ENCODE peak calls at places on chromosomes 11 and 22, in four cellular contexts. O, X, A and V are unnamed samples.

GRCh38 chr11:61293869-61294716 is 1.0 kb downstream of the VWCE start:
- DNase-seq in O (no peak), X (peak), A (peak), V (no peak)

GRCh38 chr11:86478348-86478747 is 103.7 kb downstream of the CCDC81 start:
- DNase-seq in O (no peak), X (no peak), A (no peak), V (no peak)

GRCh38 chr22:36765943-36766450 is 9.9 kb downstream of the IFT27 start:
- DNase-seq in O (no peak), X (no peak), A (no peak), V (no peak)

GRCh38 chr22:36197601-36198146 is 3.9 kb downstream of the APOL4 start:
- DNase-seq in O (no peak), X (no peak), A (no peak), V (no peak)

GRCh38 chr11:11984563-11984962 is 23.9 kb downstream of the DKK3 start:
- DNase-seq in O (no peak), X (no peak), A (no peak), V (no peak)

GRCh38 chr11:67423466-67423865 is 4.8 kb upstream of the RPS6KB2 start:
- DNase-seq in O (no peak), X (no peak), A (no peak), V (no peak)

GRCh38 chr11:27839226-27839913 is 139.1 kb upstream of the BDNF start:
- DNase-seq in O (no peak), X (no peak), A (peak), V (no peak)

GRCh38 chr22:25482868-25483639 is 81.4 kb upstream of the GRK3 start:
- DNase-seq in O (no peak), X (no peak), A (no peak), V (no peak)

GRCh38 chr11:47400813-47401279 is 7.5 kb upstream of the SLC39A13 start:
- DNase-seq in O (no peak), X (no peak), A (no peak), V (no peak)

GRCh38 chr11:77619576-77620198 is 17.9 kb downstream of the CLNS1A start:
- DNase-seq in O (peak), X (no peak), A (peak), V (no peak)

GRCh38 chr11:80967649-80968048 is 1526.8 kb upstream of the TENM4 start:
- DNase-seq in O (no peak), X (no peak), A (no peak), V (no peak)

GRCh38 chr11:64139045-64139444 is 26.9 kb downstream of the MACROD1 start:
- DNase-seq in O (no peak), X (no peak), A (no peak), V (no peak)

GRCh38 chr22:46688949-46689348 is 49.1 kb downstream of the CERK start:
- DNase-seq in O (no peak), X (no peak), A (no peak), V (no peak)

GRCh38 chr11:111860257-111860656 is 11.1 kb downstream of the ALG9 start:
- DNase-seq in O (no peak), X (no peak), A (no peak), V (no peak)

GRCh38 chr22:19928207-19928606 is 13.4 kb upstream of the COMT start:
- DNase-seq in O (no peak), X (no peak), A (no peak), V (no peak)

GRCh38 chr11:117882539-117882938 is 6.1 kb upstream of the FXYD6 start:
- DNase-seq in O (no peak), X (no peak), A (no peak), V (no peak)

GRCh38 chr11:117885777-117886176 is 9.3 kb upstream of the FXYD6 start:
- DNase-seq in O (no peak), X (peak), A (peak), V (no peak)

GRCh38 chr11:117887431-117888139 is 11.1 kb upstream of the FXYD6 start:
- DNase-seq in O (no peak), X (peak), A (no peak), V (no peak)

GRCh38 chr11:117883063-117883462 is 6.6 kb upstream of the FXYD6 start:
- DNase-seq in O (no peak), X (no peak), A (no peak), V (no peak)

GRCh38 chr11:117884994-117885393 is 8.5 kb upstream of the FXYD6 start:
- DNase-seq in O (no peak), X (peak), A (no peak), V (no peak)
- TF ChIP-seq JUND in O (no peak), X (no peak), A (no peak), V (no peak)

GRCh38 chr11:104130161-104130560 is 33.8 kb downstream of the PDGFD start:
- DNase-seq in O (no peak), X (no peak), A (no peak), V (no peak)
- TF ChIP-seq JUND in O (no peak), X (no peak), A (no peak), V (no peak)

GRCh38 chr11:17415523-17416104 is 27.2 kb upstream of the KCNJ11 start:
- DNase-seq in O (no peak), X (no peak), A (no peak), V (no peak)
- TF ChIP-seq JUND in O (no peak), X (no peak), A (no peak), V (no peak)

DNA sequence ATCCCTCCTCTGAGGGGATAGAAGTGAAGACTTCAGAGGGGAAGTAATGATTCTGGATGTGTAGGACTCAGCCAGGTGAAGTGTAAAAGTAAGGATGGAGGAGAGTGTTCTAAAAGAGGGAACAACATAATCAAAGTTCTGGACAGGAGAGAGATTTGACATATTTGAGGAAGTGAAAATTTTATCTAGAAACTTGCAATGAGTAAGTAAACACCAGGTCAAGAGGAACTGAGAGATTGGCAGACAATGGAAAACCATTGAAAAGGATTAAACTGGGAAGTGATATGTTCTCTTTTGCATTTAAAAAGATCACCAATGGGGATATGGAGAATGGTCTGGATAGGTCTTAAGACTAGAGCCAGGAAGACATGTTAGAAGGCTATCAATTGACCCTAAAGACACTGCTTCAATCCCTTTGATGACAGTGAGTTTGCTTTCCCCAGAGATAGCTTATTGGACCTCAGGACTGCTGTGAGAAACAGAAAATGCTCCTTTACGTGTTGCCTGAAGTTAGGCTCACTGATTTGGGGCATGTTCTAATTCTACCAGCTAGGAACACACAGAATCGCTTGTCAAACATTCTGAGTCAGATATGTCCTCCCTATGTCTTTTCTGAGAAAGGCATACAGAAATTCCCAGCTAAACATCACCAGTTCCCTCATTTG is 145.1 kb downstream of the MAML2 start:
- DNase-seq in O (no peak), X (no peak), A (no peak), V (no peak)
- TF ChIP-seq JUND in O (no peak), X (no peak), A (no peak), V (no peak)

DNA sequence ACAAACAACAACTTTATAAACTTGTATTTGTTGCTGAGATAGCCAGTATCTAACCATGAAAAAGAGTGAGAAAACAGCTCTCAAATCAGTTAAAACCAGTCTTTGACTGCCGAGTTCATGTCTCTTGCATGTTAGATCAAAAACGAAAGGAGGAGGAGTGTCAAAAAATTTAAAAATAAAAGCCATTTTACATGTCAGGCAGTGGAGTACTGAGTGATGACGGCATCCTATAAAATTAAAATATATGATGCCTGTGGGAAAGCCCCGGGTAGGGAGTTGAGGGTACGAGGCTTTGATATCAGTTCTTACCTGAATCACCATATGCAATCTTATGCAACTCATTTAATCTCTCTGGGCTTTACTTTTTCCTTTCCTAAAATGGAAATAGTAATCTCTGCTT is 117.3 kb downstream of the ETS1 start:
- DNase-seq in O (no peak), X (no peak), A (no peak), V (no peak)
- TF ChIP-seq JUND in O (no peak), X (no peak), A (no peak), V (no peak)

GRCh38 chr22:37802310-37803194 is 5.2 kb upstream of the GCAT start:
- DNase-seq in O (no peak), X (peak), A (peak), V (peak)

GRCh38 chr22:37804502-37804885 is 3.2 kb upstream of the GCAT start:
- DNase-seq in O (no peak), X (peak), A (no peak), V (no peak)

GRCh38 chr22:37803195-37803635 is 4.5 kb upstream of the GCAT start:
- DNase-seq in O (no peak), X (no peak), A (peak), V (no peak)

GRCh38 chr22:37803636-37804371 is 3.9 kb upstream of the GCAT start:
- DNase-seq in O (no peak), X (peak), A (no peak), V (no peak)

GRCh38 chr22:37801946-37802309 is 5.8 kb upstream of the GCAT start:
- DNase-seq in O (no peak), X (no peak), A (no peak), V (no peak)
- TF ChIP-seq JUND in O (no peak), X (no peak), A (no peak), V (no peak)

GRCh38 chr11:17746096-17746495 is 11.5 kb downstream of the KCNC1 start:
- DNase-seq in O (no peak), X (no peak), A (no peak), V (no peak)

GRCh38 chr11:17748761-17749721 is 14.5 kb downstream of the KCNC1 start:
- DNase-seq in O (no peak), X (no peak), A (no peak), V (no peak)

GRCh38 chr11:17745032-17745772 is 10.6 kb downstream of the KCNC1 start:
- DNase-seq in O (no peak), X (no peak), A (no peak), V (no peak)

GRCh38 chr11:17748044-17748443 is 13.5 kb downstream of the KCNC1 start:
- DNase-seq in O (no peak), X (no peak), A (no peak), V (no peak)

GRCh38 chr11:17747131-17747955 is 12.8 kb downstream of the KCNC1 start:
- DNase-seq in O (no peak), X (no peak), A (no peak), V (no peak)
- TF ChIP-seq JUND in O (no peak), X (no peak), A (no peak), V (no peak)

DNA sequence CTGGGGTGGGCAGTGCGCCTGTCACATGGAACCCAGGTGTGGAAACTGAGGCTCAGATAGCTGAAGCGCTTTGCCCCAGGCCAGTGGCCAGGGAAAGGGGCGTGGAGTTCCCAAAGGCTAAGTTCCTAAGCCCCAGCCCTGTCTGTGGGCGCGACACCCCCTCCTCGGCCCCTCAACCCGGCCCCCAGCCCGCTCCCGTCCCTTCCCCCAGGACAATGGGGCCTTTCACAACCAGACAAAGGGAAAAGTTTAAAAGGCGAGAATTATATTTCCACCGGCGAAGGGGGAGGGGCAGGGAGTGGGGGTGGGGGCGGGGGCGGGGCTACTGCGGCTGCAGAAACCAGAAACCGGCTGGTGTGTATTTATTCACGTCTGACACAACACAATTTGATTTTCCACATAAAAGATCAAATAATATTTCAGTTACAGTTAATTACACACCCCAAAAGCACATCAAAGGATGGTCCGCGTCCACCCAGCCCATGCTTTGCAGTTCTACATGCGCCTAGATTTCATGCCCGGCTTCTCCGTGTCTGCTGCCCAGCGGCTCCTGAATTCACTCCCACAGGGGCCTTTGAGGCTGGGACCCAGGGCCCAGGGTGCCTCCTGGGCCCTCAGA is 192.0 kb downstream of the MN1 start:
- DNase-seq in O (no peak), X (no peak), A (no peak), V (no peak)
- TF ChIP-seq JUND in O (no peak), X (no peak), A (no peak), V (no peak)